ENCODE peak calls at places on chromosomes 13 and 19, in eight cellular contexts. Y, N, T, S, M, G, Z and O are unnamed samples.

GRCh38 chr13:99075268-99076191 is 97.7 kb upstream of the DOCK9 start:
- DNase-seq in Y (no peak), N (no peak), T (no peak), S (no peak), M (no peak), G (no peak), Z (no peak), O (no peak)

GRCh38 chr19:41577144-41577830 is 1.3 kb downstream of the CEACAM21 start:
- DNase-seq in Y (no peak), N (no peak), T (no peak), S (no peak), M (no peak), G (no peak), Z (no peak), O (no peak)

GRCh38 chr19:7627166-7627565 is 2.2 kb downstream of the XAB2 start:
- DNase-seq in Y (no peak), N (no peak), T (no peak), S (no peak), M (no peak), G (peak; percentile 48), Z (no peak), O (no peak)

GRCh38 chr13:86945596-86945995 is 725.6 kb upstream of the SLITRK5 start:
- DNase-seq in Y (no peak), N (no peak), T (no peak), S (no peak), M (no peak), G (no peak), Z (no peak), O (no peak)

GRCh38 chr13:44364601-44365000 is 9.0 kb upstream of the SERP2 start:
- DNase-seq in Y (no peak), N (no peak), T (no peak), S (no peak), M (peak; percentile 55), G (no peak), Z (peak; percentile 83), O (no peak)

GRCh38 chr19:3619631-3620012 is 7.0 kb downstream of the CACTIN start:
- DNase-seq in Y (no peak), N (no peak), T (no peak), S (no peak), M (no peak), G (peak; percentile 66), Z (no peak), O (peak; percentile 43)

GRCh38 chr19:40363128-40363527 is 14.6 kb downstream of the PLD3 start:
- DNase-seq in Y (no peak), N (no peak), T (no peak), S (no peak), M (no peak), G (no peak), Z (no peak), O (no peak)

GRCh38 chr13:97342136-97342535 is 91.8 kb upstream of the RAP2A start:
- DNase-seq in Y (no peak), N (no peak), T (no peak), S (no peak), M (no peak), G (no peak), Z (no peak), O (no peak)

GRCh38 chr13:102700088-102701031 is 5.5 kb upstream of the METTL21C start:
- DNase-seq in Y (no peak), N (no peak), T (peak; percentile 63), S (no peak), M (no peak), G (no peak), Z (no peak), O (no peak)

GRCh38 chr19:43624933-43625332 is 5.5 kb upstream of the ZNF428 start:
- DNase-seq in Y (peak; percentile 70), N (peak; percentile 68), T (peak; percentile 68), S (peak; percentile 82), M (peak; percentile 8), G (peak; percentile 83), Z (no peak), O (peak; percentile 88)

GRCh38 chr13:30997697-30998547 is 65.5 kb downstream of the TEX26 start:
- DNase-seq in Y (no peak), N (no peak), T (no peak), S (no peak), M (no peak), G (no peak), Z (no peak), O (no peak)

GRCh38 chr13:23956106-23956505 is 58.8 kb upstream of the C1QTNF9B start:
- DNase-seq in Y (no peak), N (no peak), T (no peak), S (peak; percentile 65), M (peak; percentile 55), G (no peak), Z (peak; percentile 85), O (no peak)

GRCh38 chr19:4042064-4042730 is 24.5 kb downstream of the ZBTB7A start:
- DNase-seq in Y (no peak), N (no peak), T (no peak), S (no peak), M (no peak), G (no peak), Z (no peak), O (no peak)

GRCh38 chr19:19948800-19949199 is 48.1 kb downstream of the ZNF93 start:
- DNase-seq in Y (no peak), N (no peak), T (no peak), S (no peak), M (no peak), G (no peak), Z (no peak), O (no peak)
- H3K4me3 ChIP-seq in Y (no peak overlapping the region), N (no peak overlapping the region), T (no peak overlapping the region), S (no peak overlapping the region), M (no peak overlapping the region), G (no peak overlapping the region), Z (no peak overlapping the region), O (no peak overlapping the region)

GRCh38 chr19:6481541-6482342 is at the start of gene DENND1C:
- DNase-seq in Y (peak; percentile 52), N (peak; percentile 70), T (no peak), S (peak; percentile 66), M (no peak), G (peak; percentile 90), Z (no peak), O (peak; percentile 59)
- TF ChIP-seq CTCF in Y (no peak), N (no peak), T (peak; percentile 29), S (no peak), M (peak; percentile 37), G (peak; percentile 30), Z (peak; percentile 20), O (peak; percentile 7)

DNA sequence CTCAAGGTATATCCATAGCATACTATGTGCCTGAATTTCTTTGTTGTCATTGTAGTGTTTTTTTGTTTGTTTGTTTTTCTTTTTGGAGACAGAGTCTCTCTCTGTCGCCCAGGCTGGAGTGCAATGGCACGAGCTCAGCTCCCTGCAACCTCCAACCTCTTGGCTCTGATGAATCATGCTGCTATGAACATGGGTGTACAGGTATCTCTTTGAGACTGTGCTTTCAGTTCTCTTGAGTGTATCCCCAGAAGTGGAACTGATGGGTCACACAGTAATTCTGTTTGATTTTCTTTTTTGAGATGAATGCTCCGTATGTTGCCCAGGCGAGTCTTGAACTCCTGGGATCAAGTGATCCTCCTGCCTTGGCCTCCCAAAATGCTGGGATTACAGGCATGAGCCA is 13.7 kb upstream of the SLC25A42 start:
- DNase-seq in Y (no peak), N (no peak), T (no peak), S (no peak), M (no peak), G (no peak), Z (no peak), O (no peak)
- H3K36me3 ChIP-seq in Y (peaks cover 30% of the 10 kb centered on the region), N (peaks cover 14% of the 10 kb centered on the region), T (peaks cover 70% of the 10 kb centered on the region), S (no peaks in the 10 kb centered on the region), M (peaks cover 48% of the 10 kb centered on the region), G (peaks cover 87% of the 10 kb centered on the region), Z (peaks cover 26% of the 10 kb centered on the region), O (peaks cover 5% of the 10 kb centered on the region)

GRCh38 chr13:94712812-94713555 is 639 bp upstream of the SOX21 start:
- DNase-seq in Y (peak; percentile 78), N (no peak), T (no peak), S (no peak), M (peak; percentile 46), G (peak; percentile 76), Z (peak; percentile 75), O (no peak)
- H3K4me3 ChIP-seq in Y (peak overlapping the region; percentile 43), N (no peak overlapping the region), T (peak overlapping the region; percentile 58), S (peak overlapping the region; percentile 10), M (no peak overlapping the region), G (peak overlapping the region; percentile 15), Z (no peak overlapping the region), O (no peak overlapping the region)

DNA sequence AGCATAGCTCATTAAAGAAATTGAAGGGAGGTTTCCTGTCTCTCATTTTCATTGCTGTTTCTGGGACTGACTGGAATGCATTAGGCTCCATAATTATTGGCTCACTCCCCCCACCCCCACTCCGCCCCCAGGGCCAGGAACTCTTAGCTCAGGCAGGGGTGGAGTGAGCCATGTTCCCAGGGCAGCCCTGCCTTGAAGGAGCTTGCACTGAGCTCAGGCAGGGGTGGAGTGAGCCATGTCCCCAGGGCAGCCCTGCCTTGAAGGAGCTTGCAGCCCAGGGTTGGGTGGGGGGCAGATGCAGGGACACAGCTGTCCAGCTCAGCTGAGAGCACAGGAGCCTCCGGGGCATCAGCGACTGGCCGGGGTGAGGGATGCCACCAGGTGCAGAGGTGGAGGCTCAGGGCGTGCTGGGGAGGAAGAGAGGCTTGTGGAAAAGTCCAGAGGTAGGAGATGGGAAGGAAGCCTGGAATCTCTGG is 39.1 kb upstream of the TFDP1 start:
- DNase-seq in Y (no peak), N (no peak), T (no peak), S (peak; percentile 8), M (peak; percentile 47), G (peak; percentile 55), Z (peak; percentile 37), O (no peak)
- TF ChIP-seq CTCF in Y (no peak), N (no peak), T (no peak), S (no peak), M (no peak), G (no peak), Z (no peak), O (no peak)

GRCh38 chr19:5665781-5666513 is 14.4 kb downstream of the MICOS13 start:
- DNase-seq in Y (no peak), N (no peak), T (no peak), S (no peak), M (peak; percentile 84), G (no peak), Z (peak; percentile 58), O (no peak)
- H3K36me3 ChIP-seq in Y (peaks cover 89% of the 10 kb centered on the region), N (peaks cover 65% of the 10 kb centered on the region), T (peaks cover 97% of the 10 kb centered on the region), S (no peaks in the 10 kb centered on the region), M (peaks cover 76% of the 10 kb centered on the region), G (peaks cover 100% of the 10 kb centered on the region), Z (peaks cover 37% of the 10 kb centered on the region), O (peaks cover 45% of the 10 kb centered on the region)

DNA sequence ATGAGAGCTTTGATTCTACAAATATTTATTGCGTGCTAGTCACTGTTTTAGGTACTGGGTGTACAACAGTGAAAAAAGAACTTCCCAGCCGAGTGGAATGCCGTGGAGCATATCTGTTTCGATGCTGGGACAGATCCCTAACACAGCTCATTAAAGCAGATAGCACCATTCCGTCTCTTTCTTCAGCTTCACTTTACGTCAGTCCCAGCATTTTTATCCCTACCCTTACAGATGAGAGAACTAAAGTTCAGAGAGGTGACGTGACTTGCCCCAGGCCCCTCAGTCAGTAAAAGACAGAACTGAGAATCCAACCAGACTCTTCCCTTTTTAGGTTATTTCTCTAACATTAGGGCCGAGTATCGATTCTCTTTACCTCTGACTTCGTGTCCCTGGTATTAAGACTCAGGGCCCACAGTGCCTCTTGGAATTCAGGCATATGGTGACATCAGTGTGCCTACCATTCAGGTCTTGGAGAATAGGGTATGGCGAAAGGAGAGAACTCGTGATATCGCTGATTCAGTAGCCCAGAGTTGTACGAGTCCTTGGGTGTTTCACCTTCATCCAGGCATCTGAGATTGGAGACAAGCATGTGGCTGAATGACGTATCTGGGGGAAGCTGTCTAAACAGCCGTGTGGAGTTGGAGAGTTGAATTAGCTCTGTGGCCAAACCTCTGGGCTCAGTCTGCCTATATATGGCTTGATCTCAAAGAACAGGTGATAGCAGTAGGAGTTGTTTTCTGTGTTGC is 27.1 kb downstream of the ACTN4 start:
- DNase-seq in Y (no peak), N (no peak), T (peak; percentile 56), S (no peak), M (peak; percentile 49), G (no peak), Z (peak; percentile 58), O (no peak)
- H3K4me3 ChIP-seq in Y (no peak overlapping the region), N (no peak overlapping the region), T (peak overlapping the region; percentile 17), S (no peak overlapping the region), M (no peak overlapping the region), G (no peak overlapping the region), Z (no peak overlapping the region), O (no peak overlapping the region)